ENCODE peak calls at places on chromosomes 5 and 9, in six cellular contexts. J is M059J, T is upper lobe of right lung, M is fibroblast of gingiva, G is uterus, L is aorta. W is an unnamed sample.

GRCh38 chr5:91361055-91361701 is 21.9 kb downstream of the ARRDC3 start:
- DNase-seq in M (no peak), L (no peak), T (no peak), G (no peak), J (peak), W (no peak)

GRCh38 chr9:26264709-26265601 is 586.7 kb upstream of the TUSC1 start:
- DNase-seq in G (no peak), M (peak), T (no peak), L (no peak), J (peak), W (no peak)

GRCh38 chr5:119417891-119418781 is 34.2 kb upstream of the HSD17B4 start:
- DNase-seq in T (no peak), L (no peak), J (peak), G (no peak), M (peak), W (peak)

GRCh38 chr9:108550111-108550510 is 305.7 kb downstream of the ACTL7B start:
- DNase-seq in L (no peak), M (peak), T (no peak), J (peak), G (no peak), W (no peak)

GRCh38 chr9:121826711-121827110 is 175.3 kb downstream of the DAB2IP start:
- DNase-seq in L (no peak), T (peak), M (no peak), J (no peak), G (no peak), W (no peak)

GRCh38 chr5:115816226-115817042 is at the start of gene CDO1:
- DNase-seq in T (peak), G (peak), L (peak), M (peak), J (peak), W (peak)

GRCh38 chr5:117488976-117489500 is 914.4 kb upstream of the SEMA6A start:
- DNase-seq in M (peak), T (no peak), L (no peak), G (no peak), J (no peak), W (no peak)

GRCh38 chr5:115309751-115310370 is 13.4 kb upstream of the CCDC112 start:
- DNase-seq in M (peak), G (no peak), T (no peak), L (no peak), J (peak), W (peak)

GRCh38 chr9:137376386-137376785 is 46.6 kb downstream of the EXD3 start:
- DNase-seq in M (no peak), J (no peak), L (peak), T (no peak), G (no peak), W (no peak)

GRCh38 chr9:36298566-36298965 is 40.3 kb upstream of the GNE start:
- DNase-seq in T (no peak), G (no peak), L (no peak), M (no peak), J (peak), W (peak)

GRCh38 chr5:141951341-141951781 is 6.6 kb downstream of the PCDH12 start:
- DNase-seq in J (no peak), T (no peak), M (no peak), G (no peak), L (no peak), W (no peak)

GRCh38 chr5:73189816-73190451 is 16.9 kb downstream of the TMEM174 start:
- DNase-seq in L (no peak), G (peak), J (peak), T (no peak), M (peak), W (peak)

GRCh38 chr5:74085782-74086181 is 459.8 kb downstream of the ARHGEF28 start:
- DNase-seq in J (no peak), G (no peak), L (no peak), M (no peak), T (peak), W (no peak)

GRCh38 chr5:143683459-143683858 is 128.5 kb upstream of the HMHB1 start:
- DNase-seq in J (no peak), T (no peak), L (no peak), M (no peak), G (no peak), W (no peak)

GRCh38 chr5:34570721-34571379 is 85.3 kb upstream of the RAI14 start:
- DNase-seq in T (no peak), L (no peak), J (peak), M (peak), G (no peak), W (no peak)

GRCh38 chr9:68978501-68978900 is 35.4 kb downstream of the PRKACG start:
- DNase-seq in J (no peak), T (no peak), G (no peak), M (no peak), L (no peak), W (no peak)

GRCh38 chr5:936149-937144 is 43.8 kb downstream of the TRIP13 start:
- DNase-seq in M (no peak), G (peak), L (no peak), T (peak), J (no peak), W (no peak)

GRCh38 chr9:94808926-94809700 is 82.6 kb downstream of the AOPEP start:
- DNase-seq in T (no peak), L (no peak), J (peak), G (no peak), M (no peak), W (peak)

GRCh38 chr5:28750236-28750635 is 1711.8 kb upstream of the CDH9 start:
- DNase-seq in J (no peak), G (no peak), T (no peak), M (no peak), L (no peak), W (no peak)

GRCh38 chr5:34657550-34657921 is 1.4 kb downstream of the RAI14 start:
- DNase-seq in G (peak), L (peak), M (peak), J (peak), T (no peak), W (peak)

GRCh38 chr5:44875661-44876250 is 67.0 kb downstream of the MRPS30 start:
- DNase-seq in J (peak), G (no peak), M (no peak), L (no peak), T (no peak), W (peak)

GRCh38 chr5:121019734-121020133 is 555.6 kb downstream of the PRR16 start:
- DNase-seq in T (no peak), M (no peak), J (no peak), G (no peak), L (no peak), W (no peak)

GRCh38 chr5:38783011-38783551 is 62.7 kb upstream of the OSMR start:
- DNase-seq in J (peak), T (no peak), L (no peak), G (no peak), M (peak), W (peak)

GRCh38 chr9:109401169-109401989 is 80.5 kb upstream of the EPB41L4B start:
- DNase-seq in M (no peak), T (no peak), J (peak), G (no peak), L (no peak), W (peak)

GRCh38 chr9:113531919-113532808 is 68.6 kb downstream of the RGS3 start:
- DNase-seq in M (no peak), G (no peak), L (no peak), J (no peak), T (no peak), W (no peak)

GRCh38 chr5:21646469-21646868 is 1206.7 kb downstream of the CDH12 start:
- DNase-seq in T (no peak), M (no peak), J (peak), G (no peak), L (no peak), W (peak)

GRCh38 chr9:129750010-129750409 is 2.8 kb downstream of the PTGES start:
- DNase-seq in M (peak), L (no peak), G (no peak), J (no peak), T (no peak), W (peak)

GRCh38 chr9:28287413-28287812 is 714.1 kb upstream of the C9orf72 start:
- DNase-seq in T (no peak), L (no peak), M (no peak), G (no peak), J (no peak), W (no peak)

GRCh38 chr5:11224788-11225187 is 463.8 kb upstream of the DAP start:
- DNase-seq in M (no peak), G (no peak), T (no peak), L (no peak), J (no peak), W (no peak)

GRCh38 chr9:2876320-2876719 is 32.4 kb upstream of the PUM3 start:
- DNase-seq in J (no peak), T (no peak), G (no peak), M (no peak), L (no peak), W (no peak)

GRCh38 chr5:88736494-88736893 is 146.5 kb downstream of the MEF2C start:
- DNase-seq in T (no peak), M (no peak), L (no peak), G (no peak), J (no peak), W (no peak)

GRCh38 chr9:109903515-109904138 is 123.6 kb downstream of the PALM2AKAP2 start:
- DNase-seq in G (peak), M (peak), J (peak), T (no peak), L (no peak), W (peak)

W was measured in Daoy.